ENCODE peak calls at places on chromosomes 4 and X, in eight cellular contexts. One of them, this sample, is unnamed. For H3K9me3, the result is how much of the 10 kb centered on the place peaks cover.

GRCh38 chrX:21355831-21356230 is 18.4 kb upstream of the CNKSR2 start:
- DNase-seq in SK-N-SH: no peak
- DNase-seq in esophagus muscularis mucosa: no peak
- DNase-seq in transverse colon: no peak
- DNase-seq in A549: no peak
- DNase-seq in stomach: no peak
- DNase-seq in suprapubic skin: no peak
- DNase-seq in tibial nerve: no peak
- DNase-seq in this sample: no peak

GRCh38 chrX:120671963-120672362 is 42.1 kb upstream of the C1GALT1C1 start:
- DNase-seq in tibial nerve: no peak
- DNase-seq in transverse colon: no peak
- DNase-seq in A549: no peak
- DNase-seq in SK-N-SH: no peak
- DNase-seq in suprapubic skin: no peak
- DNase-seq in esophagus muscularis mucosa: no peak
- DNase-seq in stomach: no peak
- DNase-seq in this sample: no peak

GRCh38 chrX:51860679-51861078 is 32.7 kb upstream of the MAGED1 start:
- DNase-seq in stomach: no peak
- DNase-seq in suprapubic skin: no peak
- DNase-seq in A549: no peak
- DNase-seq in tibial nerve: peak
- DNase-seq in esophagus muscularis mucosa: no peak
- DNase-seq in SK-N-SH: peak
- DNase-seq in transverse colon: peak
- DNase-seq in this sample: no peak

GRCh38 chrX:77346859-77347258 is 100.3 kb upstream of the FGF16 start:
- DNase-seq in suprapubic skin: no peak
- DNase-seq in tibial nerve: no peak
- DNase-seq in SK-N-SH: no peak
- DNase-seq in A549: no peak
- DNase-seq in stomach: no peak
- DNase-seq in transverse colon: no peak
- DNase-seq in esophagus muscularis mucosa: no peak
- DNase-seq in this sample: no peak

GRCh38 chr4:2835978-2836377 is 7.7 kb upstream of the ADD1 start:
- DNase-seq in esophagus muscularis mucosa: no peak
- DNase-seq in transverse colon: peak
- DNase-seq in tibial nerve: no peak
- DNase-seq in suprapubic skin: no peak
- DNase-seq in A549: no peak
- DNase-seq in stomach: peak
- DNase-seq in SK-N-SH: no peak
- DNase-seq in this sample: no peak

GRCh38 chrX:30762754-30763153 is 109.5 kb downstream of the GK start:
- DNase-seq in suprapubic skin: no peak
- DNase-seq in esophagus muscularis mucosa: no peak
- DNase-seq in transverse colon: no peak
- DNase-seq in SK-N-SH: no peak
- DNase-seq in tibial nerve: no peak
- DNase-seq in A549: no peak
- DNase-seq in stomach: no peak
- DNase-seq in this sample: no peak

GRCh38 chrX:21725498-21725897 is 32.4 kb downstream of the SMPX start:
- DNase-seq in stomach: no peak
- DNase-seq in tibial nerve: no peak
- DNase-seq in transverse colon: no peak
- DNase-seq in SK-N-SH: peak
- DNase-seq in A549: peak
- DNase-seq in suprapubic skin: no peak
- DNase-seq in esophagus muscularis mucosa: no peak
- DNase-seq in this sample: no peak

GRCh38 chr4:147589586-147589985 is 27.6 kb upstream of the TMEM184C start:
- DNase-seq in stomach: no peak
- DNase-seq in A549: no peak
- DNase-seq in tibial nerve: no peak
- DNase-seq in transverse colon: no peak
- DNase-seq in esophagus muscularis mucosa: peak
- DNase-seq in SK-N-SH: no peak
- DNase-seq in suprapubic skin: no peak
- DNase-seq in this sample: peak

GRCh38 chrX:3046253-3046909 is 5.1 kb downstream of the ARSF start:
- DNase-seq in A549: no peak
- DNase-seq in esophagus muscularis mucosa: no peak
- DNase-seq in stomach: no peak
- DNase-seq in tibial nerve: no peak
- DNase-seq in transverse colon: no peak
- DNase-seq in suprapubic skin: no peak
- DNase-seq in SK-N-SH: no peak
- DNase-seq in this sample: no peak

GRCh38 chrX:15942307-15942706 is 87.7 kb upstream of the AP1S2 start:
- DNase-seq in suprapubic skin: no peak
- DNase-seq in esophagus muscularis mucosa: no peak
- DNase-seq in SK-N-SH: no peak
- DNase-seq in A549: no peak
- DNase-seq in transverse colon: no peak
- DNase-seq in stomach: no peak
- DNase-seq in tibial nerve: no peak
- DNase-seq in this sample: no peak

GRCh38 chrX:15948318-15948660 is 93.7 kb upstream of the AP1S2 start:
- DNase-seq in suprapubic skin: no peak
- DNase-seq in esophagus muscularis mucosa: no peak
- DNase-seq in tibial nerve: no peak
- DNase-seq in transverse colon: no peak
- DNase-seq in SK-N-SH: no peak
- DNase-seq in stomach: no peak
- DNase-seq in A549: no peak
- DNase-seq in this sample: no peak

GRCh38 chrX:15947648-15948317 is 93.2 kb upstream of the AP1S2 start:
- DNase-seq in suprapubic skin: no peak
- DNase-seq in esophagus muscularis mucosa: no peak
- DNase-seq in stomach: no peak
- DNase-seq in tibial nerve: no peak
- DNase-seq in A549: no peak
- DNase-seq in transverse colon: no peak
- DNase-seq in SK-N-SH: no peak
- DNase-seq in this sample: no peak

GRCh38 chrX:15943393-15943792 is 88.8 kb upstream of the AP1S2 start:
- DNase-seq in stomach: no peak
- DNase-seq in transverse colon: no peak
- DNase-seq in tibial nerve: no peak
- DNase-seq in A549: no peak
- DNase-seq in suprapubic skin: no peak
- DNase-seq in esophagus muscularis mucosa: no peak
- DNase-seq in SK-N-SH: no peak
- DNase-seq in this sample: no peak

GRCh38 chrX:15946783-15947550 is 92.4 kb upstream of the AP1S2 start:
- DNase-seq in tibial nerve: no peak
- DNase-seq in suprapubic skin: no peak
- DNase-seq in A549: no peak
- DNase-seq in SK-N-SH: no peak
- DNase-seq in transverse colon: no peak
- DNase-seq in esophagus muscularis mucosa: no peak
- DNase-seq in stomach: no peak
- DNase-seq in this sample: no peak
- TF ChIP-seq EP300 in tibial nerve: no peak
- TF ChIP-seq EP300 in suprapubic skin: no peak
- TF ChIP-seq EP300 in A549: no peak
- TF ChIP-seq EP300 in SK-N-SH: no peak
- TF ChIP-seq EP300 in transverse colon: no peak
- TF ChIP-seq EP300 in esophagus muscularis mucosa: no peak
- TF ChIP-seq EP300 in stomach: no peak
- TF ChIP-seq EP300 in this sample: no peak

GRCh38 chrX:145716226-145716625 is 101.4 kb upstream of the SLITRK2 start:
- DNase-seq in SK-N-SH: no peak
- DNase-seq in suprapubic skin: no peak
- DNase-seq in transverse colon: no peak
- DNase-seq in A549: no peak
- DNase-seq in stomach: no peak
- DNase-seq in tibial nerve: no peak
- DNase-seq in esophagus muscularis mucosa: no peak
- DNase-seq in this sample: no peak
- H3K9me3 ChIP-seq in SK-N-SH: under half
- H3K9me3 ChIP-seq in suprapubic skin: under half
- H3K9me3 ChIP-seq in transverse colon: under half
- H3K9me3 ChIP-seq in A549: under half
- H3K9me3 ChIP-seq in stomach: under half
- H3K9me3 ChIP-seq in tibial nerve: under half
- H3K9me3 ChIP-seq in esophagus muscularis mucosa: under half
- H3K9me3 ChIP-seq in this sample: under half

GRCh38 chr4:10405672-10406071 is 51.6 kb downstream of the ZNF518B start:
- DNase-seq in suprapubic skin: no peak
- DNase-seq in esophagus muscularis mucosa: no peak
- DNase-seq in SK-N-SH: no peak
- DNase-seq in stomach: no peak
- DNase-seq in A549: no peak
- DNase-seq in transverse colon: no peak
- DNase-seq in tibial nerve: no peak
- DNase-seq in this sample: no peak

DNA sequence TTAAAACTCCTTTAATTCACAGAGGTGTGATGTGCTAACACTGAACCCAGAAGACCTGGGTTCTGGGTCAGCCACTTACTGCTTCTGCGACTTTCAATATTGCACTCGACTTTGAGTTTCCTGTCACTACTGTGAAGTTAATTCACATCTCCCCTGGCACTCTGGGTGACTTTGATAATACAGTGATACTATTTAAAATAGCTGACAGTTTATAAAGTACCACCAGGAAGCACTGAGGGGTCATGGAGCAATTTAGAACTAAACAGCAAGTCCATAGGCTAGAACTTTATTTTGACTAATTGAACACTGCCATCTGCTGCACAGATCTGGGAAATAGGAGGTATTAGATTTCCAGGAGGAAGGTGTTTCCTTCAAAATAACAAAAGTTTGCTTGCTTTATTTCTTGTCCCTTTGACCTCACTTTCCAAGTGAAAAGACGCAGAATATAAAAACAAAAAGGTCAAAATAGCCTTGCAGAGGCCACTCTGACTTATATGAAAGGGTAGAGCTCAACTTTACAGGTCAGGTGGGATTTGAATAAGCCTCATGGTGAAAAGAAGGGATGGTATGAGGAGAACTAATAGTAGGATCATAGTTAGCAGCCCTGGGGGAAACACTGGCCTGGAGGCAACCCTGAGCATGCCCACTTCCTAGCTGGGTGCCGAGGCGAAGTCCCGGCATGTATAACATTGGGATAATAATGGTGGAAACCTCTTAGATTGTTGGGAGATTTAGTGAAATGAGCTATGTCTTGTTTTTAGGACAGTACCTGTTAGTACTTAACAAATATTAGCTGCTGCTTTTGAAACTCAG is 53.4 kb downstream of the ZNF518B start:
- DNase-seq in A549: peak
- DNase-seq in esophagus muscularis mucosa: no peak
- DNase-seq in SK-N-SH: peak
- DNase-seq in transverse colon: peak
- DNase-seq in tibial nerve: peak
- DNase-seq in stomach: no peak
- DNase-seq in suprapubic skin: no peak
- DNase-seq in this sample: no peak
- TF ChIP-seq EP300 in A549: no peak
- TF ChIP-seq EP300 in esophagus muscularis mucosa: no peak
- TF ChIP-seq EP300 in SK-N-SH: no peak
- TF ChIP-seq EP300 in transverse colon: no peak
- TF ChIP-seq EP300 in tibial nerve: no peak
- TF ChIP-seq EP300 in stomach: no peak
- TF ChIP-seq EP300 in suprapubic skin: no peak
- TF ChIP-seq EP300 in this sample: no peak

GRCh38 chr4:1252928-1253492 is 4.1 kb upstream of the CTBP1 start:
- DNase-seq in esophagus muscularis mucosa: no peak
- DNase-seq in stomach: no peak
- DNase-seq in transverse colon: no peak
- DNase-seq in A549: no peak
- DNase-seq in suprapubic skin: no peak
- DNase-seq in tibial nerve: no peak
- DNase-seq in SK-N-SH: no peak
- DNase-seq in this sample: no peak
- H3K9me3 ChIP-seq in esophagus muscularis mucosa: under half
- H3K9me3 ChIP-seq in stomach: under half
- H3K9me3 ChIP-seq in transverse colon: under half
- H3K9me3 ChIP-seq in A549: half or more
- H3K9me3 ChIP-seq in suprapubic skin: under half
- H3K9me3 ChIP-seq in tibial nerve: under half
- H3K9me3 ChIP-seq in SK-N-SH: under half
- H3K9me3 ChIP-seq in this sample: under half

DNA sequence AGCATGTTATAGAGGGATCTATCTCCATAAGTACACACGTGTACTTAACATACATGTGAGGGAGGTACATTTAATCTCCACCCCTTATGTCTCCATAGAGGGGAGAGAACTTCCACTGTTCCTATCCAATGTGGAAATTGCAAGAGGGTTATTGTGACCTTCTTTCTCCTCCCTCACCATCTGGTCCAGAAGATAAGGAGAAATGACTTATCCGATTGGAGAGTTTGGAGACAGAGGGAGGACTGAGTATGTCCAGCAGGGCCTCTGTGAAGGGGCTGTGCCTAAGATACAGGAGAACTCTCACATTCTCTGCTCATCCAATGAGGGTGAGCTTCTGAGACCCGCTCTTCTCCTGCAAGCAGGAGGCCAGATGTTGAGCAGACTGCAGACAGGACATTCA is 113.1 kb downstream of the QDPR start:
- DNase-seq in transverse colon: no peak
- DNase-seq in suprapubic skin: no peak
- DNase-seq in tibial nerve: no peak
- DNase-seq in A549: no peak
- DNase-seq in esophagus muscularis mucosa: no peak
- DNase-seq in stomach: no peak
- DNase-seq in SK-N-SH: no peak
- DNase-seq in this sample: no peak
- TF ChIP-seq EP300 in transverse colon: no peak
- TF ChIP-seq EP300 in suprapubic skin: no peak
- TF ChIP-seq EP300 in tibial nerve: no peak
- TF ChIP-seq EP300 in A549: no peak
- TF ChIP-seq EP300 in esophagus muscularis mucosa: no peak
- TF ChIP-seq EP300 in stomach: no peak
- TF ChIP-seq EP300 in SK-N-SH: no peak
- TF ChIP-seq EP300 in this sample: no peak

DNA sequence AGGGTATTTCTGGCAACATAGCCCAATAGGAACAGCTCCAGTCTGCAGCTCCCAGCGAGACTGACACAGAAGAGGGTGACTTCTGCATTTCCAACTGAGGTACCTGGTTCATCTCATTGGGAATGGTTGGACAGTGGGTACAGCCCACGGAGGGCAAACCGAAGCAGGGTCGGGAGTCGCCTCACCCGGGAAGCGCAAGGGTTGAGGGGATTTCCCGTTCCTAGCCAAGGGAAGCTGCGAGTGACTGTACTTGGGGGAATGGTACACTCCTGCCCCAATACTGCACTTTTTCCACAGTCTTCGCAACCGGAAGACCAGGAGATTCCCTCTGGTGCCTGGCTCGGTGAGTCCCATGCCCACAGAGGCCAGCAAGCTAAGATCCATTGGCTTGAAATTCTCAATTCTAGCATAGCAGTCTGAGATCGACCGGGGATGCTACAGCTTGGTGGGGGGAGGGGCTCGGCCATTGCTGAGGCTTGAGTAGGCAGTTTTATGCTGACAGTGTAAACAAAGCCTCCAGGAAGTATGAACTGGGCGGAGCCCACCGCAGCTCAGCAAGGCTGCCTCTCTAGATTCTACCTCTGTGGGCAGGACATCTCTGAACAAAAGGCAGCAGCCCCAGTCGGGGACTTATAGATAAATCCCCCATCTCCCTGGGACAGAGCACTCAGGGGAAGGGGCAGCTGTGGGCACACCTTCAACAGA is 14.0 kb upstream of the ADAD1 start:
- DNase-seq in tibial nerve: no peak
- DNase-seq in esophagus muscularis mucosa: no peak
- DNase-seq in stomach: no peak
- DNase-seq in SK-N-SH: no peak
- DNase-seq in suprapubic skin: no peak
- DNase-seq in transverse colon: peak
- DNase-seq in A549: no peak
- DNase-seq in this sample: no peak
- H3K9me3 ChIP-seq in tibial nerve: under half
- H3K9me3 ChIP-seq in esophagus muscularis mucosa: under half
- H3K9me3 ChIP-seq in stomach: under half
- H3K9me3 ChIP-seq in SK-N-SH: under half
- H3K9me3 ChIP-seq in suprapubic skin: under half
- H3K9me3 ChIP-seq in transverse colon: under half
- H3K9me3 ChIP-seq in A549: under half
- H3K9me3 ChIP-seq in this sample: under half